ENCODE peak calls at places on chromosomes 7 and 10, in six cellular contexts. K, B, R, N, Q and V are unnamed samples.

GRCh38 chr10:54800677-54801480 is at the start of gene PCDH15:
- DNase-seq in K (peak; percentile 58), B (no peak), R (no peak), N (no peak), Q (no peak), V (no peak)

GRCh38 chr10:124232686-124233545 is 139.5 kb upstream of the CHST15 start:
- DNase-seq in K (no peak), B (no peak), R (no peak), N (no peak), Q (no peak), V (no peak)

GRCh38 chr7:66500087-66500486 is 128.6 kb upstream of the KCTD7 start:
- DNase-seq in K (no peak), B (no peak), R (no peak), N (no peak), Q (no peak), V (no peak)

GRCh38 chr7:87712571-87712970 is 84.4 kb downstream of the RUNDC3B start:
- DNase-seq in K (no peak), B (no peak), R (no peak), N (no peak), Q (peak; percentile 15), V (no peak)

GRCh38 chr7:155071121-155071651 is 1.1 kb downstream of the HTR5A start:
- DNase-seq in K (no peak), B (no peak), R (no peak), N (no peak), Q (no peak), V (no peak)

GRCh38 chr7:26379711-26380110 is 88.0 kb downstream of the SNX10 start:
- DNase-seq in K (no peak), B (no peak), R (no peak), N (no peak), Q (no peak), V (no peak)

GRCh38 chr7:132220060-132220459 is 356.2 kb downstream of the PLXNA4 start:
- DNase-seq in K (no peak), B (no peak), R (no peak), N (no peak), Q (no peak), V (no peak)

GRCh38 chr7:92811158-92811557 is 25.2 kb downstream of the CDK6 start:
- DNase-seq in K (no peak), B (no peak), R (no peak), N (no peak), Q (no peak), V (no peak)